ENCODE peak calls at places on chromosomes 5 and 9, in five cellular contexts. W, U, S, X and V are unnamed samples.
A peak's percentile ranks its signal among the peaks of the same experiment; 100 is the strongest.

GRCh38 chr9:81202292-81202691 is 487.1 kb downstream of the TLE1 start:
- DNase-seq in W (no peak), U (no peak), S (no peak), X (peak; percentile 25), V (no peak)

GRCh38 chr5:176533894-176534611 is 3.1 kb downstream of the RNF44 start:
- DNase-seq in W (peak; percentile 36), U (no peak), S (no peak), X (no peak), V (peak; percentile 51)

GRCh38 chr9:129783516-129784361 is 19.2 kb upstream of the TOR1B start:
- DNase-seq in W (peak; percentile 75), U (peak; percentile 97), S (peak; percentile 16), X (peak; percentile 91), V (peak; percentile 92)

GRCh38 chr9:13942695-13943094 is 371.2 kb downstream of the NFIB start:
- DNase-seq in W (peak; percentile 98), U (no peak), S (no peak), X (no peak), V (peak; percentile 36)

GRCh38 chr9:72913382-72914009 is 39.4 kb downstream of the ALDH1A1 start:
- DNase-seq in W (no peak), U (no peak), S (no peak), X (no peak), V (no peak)

GRCh38 chr5:63928451-63928850 is 33.8 kb downstream of the HTR1A start:
- DNase-seq in W (no peak), U (no peak), S (no peak), X (no peak), V (no peak)

GRCh38 chr5:111530298-111530740 is 18.0 kb upstream of the STARD4 start:
- DNase-seq in W (peak; percentile 41), U (peak; percentile 60), S (peak; percentile 57), X (no peak), V (peak; percentile 90)

GRCh38 chr5:119071573-119071874 is 637 bp downstream of the DMXL1 start:
- DNase-seq in W (peak; percentile 2), U (peak; percentile 13), S (no peak), X (no peak), V (no peak)

GRCh38 chr5:178483620-178484019 is 106.6 kb downstream of the COL23A1 start:
- DNase-seq in W (no peak), U (no peak), S (no peak), X (no peak), V (no peak)

GRCh38 chr9:38643456-38644173 is 23.2 kb upstream of the ANKRD18A start:
- DNase-seq in W (no peak), U (no peak), S (no peak), X (no peak), V (no peak)

GRCh38 chr9:74953235-74953741 is 576 bp upstream of the C9orf40 start:
- DNase-seq in W (no peak), U (no peak), S (no peak), X (no peak), V (no peak)

GRCh38 chr9:99383536-99383935 is 161.5 kb downstream of the SEC61B start:
- DNase-seq in W (no peak), U (no peak), S (no peak), X (no peak), V (no peak)

GRCh38 chr9:95610006-95610785 is 93.4 kb upstream of the PTCH1 start:
- DNase-seq in W (no peak), U (no peak), S (no peak), X (no peak), V (no peak)

GRCh38 chr5:172377438-172377837 is 76.9 kb downstream of the SH3PXD2B start:
- DNase-seq in W (no peak), U (no peak), S (no peak), X (no peak), V (no peak)

GRCh38 chr9:137843355-137843754 is 34.2 kb upstream of the CACNA1B start:
- DNase-seq in W (no peak), U (no peak), S (no peak), X (no peak), V (no peak)

GRCh38 chr5:176379881-176380280 is 8.5 kb downstream of the NOP16 start:
- DNase-seq in W (no peak), U (no peak), S (no peak), X (no peak), V (no peak)

GRCh38 chr5:140358738-140359310 is 1.2 kb upstream of the SLC4A9 start:
- DNase-seq in W (peak; percentile 51), U (no peak), S (no peak), X (peak; percentile 50), V (peak; percentile 51)

GRCh38 chr5:169939731-169940130 is 40.6 kb downstream of the INSYN2B start:
- DNase-seq in W (no peak), U (no peak), S (no peak), X (no peak), V (no peak)

GRCh38 chr9:136290508-136291000 is 13.3 kb downstream of the CCDC187 start:
- DNase-seq in W (no peak), U (no peak), S (no peak), X (no peak), V (no peak)

GRCh38 chr9:136287960-136288753 is 15.7 kb downstream of the CCDC187 start:
- DNase-seq in W (no peak), U (no peak), S (no peak), X (peak; percentile 62), V (no peak)

GRCh38 chr9:136291306-136292025 is 12.4 kb downstream of the CCDC187 start:
- DNase-seq in W (no peak), U (no peak), S (no peak), X (no peak), V (no peak)

GRCh38 chr9:136292026-136292538 is 11.8 kb downstream of the CCDC187 start:
- DNase-seq in W (no peak), U (no peak), S (no peak), X (no peak), V (no peak)

DNA sequence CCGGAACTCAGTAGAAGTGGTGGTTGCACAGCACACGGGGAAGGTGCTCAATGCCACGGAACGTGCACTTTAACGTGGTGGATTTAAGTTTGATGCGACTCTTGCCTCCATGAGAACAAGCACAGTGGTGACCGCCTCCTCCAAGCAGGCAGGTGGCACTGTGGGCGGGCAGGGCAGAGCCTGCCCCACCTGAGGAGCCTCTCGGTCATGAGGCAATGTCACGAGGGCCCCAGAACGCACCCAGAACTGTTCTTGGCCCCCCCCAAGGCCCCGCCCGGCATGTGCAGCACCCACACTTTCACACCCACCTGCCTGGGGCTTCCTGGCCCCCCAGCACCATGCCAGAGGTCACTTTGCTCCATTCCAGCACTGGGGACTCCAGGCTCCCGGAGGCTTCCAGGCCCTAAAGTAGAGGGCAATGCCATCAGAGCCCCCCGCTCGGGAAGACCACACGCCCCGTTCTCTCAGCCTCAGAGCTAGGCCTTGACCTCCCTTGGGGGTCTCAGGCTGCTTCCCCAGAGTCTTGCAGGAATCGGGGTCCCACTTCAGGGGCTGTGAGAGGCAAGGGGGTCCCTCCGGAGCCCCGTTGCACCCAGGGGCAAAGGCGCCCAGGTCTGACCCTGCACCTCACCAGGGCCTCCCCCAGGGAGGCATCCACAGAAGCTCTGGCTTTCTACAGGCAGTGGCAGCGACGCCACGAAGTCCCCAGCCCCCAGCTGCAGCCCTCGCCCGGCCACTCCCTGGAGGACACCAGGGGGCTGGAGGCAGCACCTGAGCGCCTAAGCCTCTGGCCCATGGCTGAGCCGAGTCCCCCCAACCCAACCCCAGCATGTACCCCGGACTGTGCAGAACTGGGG is 14.0 kb downstream of the CCDC187 start:
- DNase-seq in W (no peak), U (no peak), S (no peak), X (no peak), V (peak; percentile 54)
- TF ChIP-seq RCOR1 in W (no peak), U (no peak), S (no peak), X (no peak), V (no peak)

DNA sequence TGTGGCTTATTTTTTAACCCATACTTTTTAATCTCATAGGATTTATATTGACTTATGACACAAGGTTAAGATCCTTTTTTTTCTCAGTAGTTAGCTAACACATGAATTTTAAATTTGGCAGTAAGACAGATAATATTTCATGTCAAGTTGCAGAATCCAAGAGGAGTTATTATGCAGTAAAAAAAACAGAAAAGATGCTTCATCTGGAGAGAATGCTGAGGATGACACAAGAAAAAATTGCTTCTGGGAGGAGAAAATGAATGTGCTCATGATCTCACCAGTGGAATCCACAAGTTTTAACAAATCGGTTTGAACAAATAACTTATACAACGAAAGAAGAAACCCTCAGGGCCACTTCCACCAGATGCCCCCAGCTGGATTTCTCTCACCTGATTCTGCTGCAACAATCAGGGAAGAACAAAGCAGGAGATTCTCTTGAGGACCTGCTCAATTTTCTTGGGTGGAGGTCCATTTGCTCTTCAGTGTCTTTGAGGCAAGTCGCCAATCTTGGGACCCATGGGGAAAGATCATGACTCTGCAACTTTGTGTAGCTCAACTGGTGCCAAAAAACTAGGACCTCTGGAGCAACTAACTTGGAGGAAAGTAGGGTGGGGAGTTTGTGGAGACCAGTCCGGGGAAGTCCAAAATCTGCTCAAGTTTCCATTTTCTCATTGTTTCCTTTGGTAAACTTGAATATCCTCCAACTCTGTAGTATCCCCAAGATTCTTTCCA is 50.5 kb upstream of the TNFSF15 start:
- DNase-seq in W (peak; percentile 82), U (no peak), S (no peak), X (no peak), V (no peak)
- TF ChIP-seq RCOR1 in W (no peak), U (no peak), S (no peak), X (no peak), V (no peak)

GRCh38 chr5:126619781-126620180 is 19.0 kb downstream of the PHAX start:
- DNase-seq in W (no peak), U (no peak), S (no peak), X (no peak), V (no peak)

GRCh38 chr5:126610163-126610562 is 9.4 kb downstream of the PHAX start:
- DNase-seq in W (no peak), U (no peak), S (no peak), X (no peak), V (no peak)

GRCh38 chr5:126610616-126611015 is 9.9 kb downstream of the PHAX start:
- DNase-seq in W (no peak), U (no peak), S (no peak), X (no peak), V (no peak)

GRCh38 chr5:126614189-126614588 is 13.4 kb downstream of the PHAX start:
- DNase-seq in W (no peak), U (no peak), S (no peak), X (no peak), V (no peak)

DNA sequence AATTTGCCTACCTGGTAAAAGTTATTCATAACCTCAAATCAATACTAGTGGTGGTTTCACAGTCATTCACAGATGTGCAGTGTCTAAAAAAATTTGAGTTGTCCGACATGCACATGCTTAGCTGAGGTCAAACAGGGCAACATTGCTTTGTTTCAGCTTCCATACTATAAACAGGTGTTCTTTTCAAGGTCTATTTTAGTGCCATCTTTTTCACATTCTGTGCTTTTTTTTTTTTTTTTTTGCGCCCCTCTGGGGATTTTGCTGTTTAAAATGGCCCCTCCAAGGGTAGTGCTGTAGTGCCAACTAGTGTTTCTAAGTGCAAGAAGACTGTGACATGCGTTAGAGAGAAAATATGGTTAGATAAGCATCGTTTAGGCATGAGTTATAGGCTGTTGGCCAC is 14.5 kb downstream of the PHAX start:
- DNase-seq in W (no peak), U (no peak), S (peak; percentile 63), X (no peak), V (no peak)
- TF ChIP-seq RCOR1 in W (no peak), U (no peak), S (no peak), X (no peak), V (no peak)

GRCh38 chr9:114076237-114077161 is 1.6 kb downstream of the AMBP start:
- DNase-seq in W (no peak), U (no peak), S (no peak), X (no peak), V (no peak)

GRCh38 chr9:114077162-114077837 is 800 bp downstream of the AMBP start:
- DNase-seq in W (no peak), U (no peak), S (no peak), X (no peak), V (no peak)

GRCh38 chr9:114078021-114078780 is at the start of gene AMBP:
- DNase-seq in W (no peak), U (peak; percentile 41), S (no peak), X (peak; percentile 12), V (no peak)

GRCh38 chr9:114072181-114073140 is 5.6 kb downstream of the AMBP start:
- DNase-seq in W (peak; percentile 9), U (no peak), S (no peak), X (no peak), V (no peak)

GRCh38 chr9:114075602-114076001 is 2.5 kb downstream of the AMBP start:
- DNase-seq in W (no peak), U (no peak), S (no peak), X (no peak), V (no peak)
- TF ChIP-seq RCOR1 in W (no peak), U (no peak), S (no peak), X (no peak), V (no peak)